ENCODE peak calls at places on chromosome 1, in eight cellular contexts. G is stimulated activated CD4-positive, alpha-beta T cell treated with anti-CD3 and anti-CD28 coated beads, Interleukin-15, amount 100 ng/mL, for 1 hour; N is stimulated activated naive CD4-positive, alpha-beta T cell treated with Interleukin-2 at 50 U/mL for 16 hours; I is astrocyte of the spinal cord; D is stimulated activated CD8-positive, alpha-beta memory T cell treated with anti-CD3 and anti-CD28 coated beads, Interleukin-7, amount 100 ng/mL, for 24 hours; A is NCI-H510A treated with DMSO at 0.1 percent for 48 hours; H is NCI-H345; E is OCI-LY7. L is an unnamed sample.

GRCh38 chr1:37234941-37235418 is 200.7 kb upstream of the GRIK3 start:
- DNase-seq in A (no peak), G (no peak), N (no peak), I (no peak), E (no peak), H (no peak), D (no peak), L (peak; percentile 82)

GRCh38 chr1:218302155-218302554 is 17.1 kb downstream of the RRP15 start:
- DNase-seq in N (no peak), A (no peak), G (no peak), H (no peak), D (no peak), I (no peak), E (no peak), L (no peak)

GRCh38 chr1:41870076-41870562 is 48.6 kb downstream of the HIVEP3 start:
- DNase-seq in E (no peak), A (no peak), N (no peak), I (peak; percentile 64), D (no peak), G (no peak), H (no peak), L (no peak)

GRCh38 chr1:60697204-60697994 is 385.0 kb upstream of the NFIA start:
- DNase-seq in H (no peak), N (no peak), I (peak; percentile 3), A (no peak), D (no peak), G (no peak), E (no peak), L (no peak)

GRCh38 chr1:174789399-174789798 is 210.3 kb upstream of the CACYBP start:
- DNase-seq in I (peak; percentile 91), G (no peak), H (no peak), A (no peak), E (no peak), D (no peak), N (no peak), L (no peak)

GRCh38 chr1:9294440-9294773 is 1.7 kb downstream of the SPSB1 start:
- DNase-seq in H (no peak), I (peak; percentile 88), D (no peak), G (no peak), N (peak; percentile 8), A (no peak), E (peak; percentile 38), L (no peak)

GRCh38 chr1:193321242-193321842 is 134.9 kb upstream of the B3GALT2 start:
- DNase-seq in D (no peak), H (no peak), N (no peak), G (no peak), I (peak; percentile 70), A (no peak), E (no peak), L (no peak)

GRCh38 chr1:16882995-16883394 is 12.8 kb upstream of the RNU1-2 start:
- DNase-seq in E (no peak), I (no peak), D (no peak), A (no peak), N (no peak), G (no peak), H (no peak), L (no peak)

GRCh38 chr1:245153081-245153644 is 1.6 kb upstream of the KIF26B start:
- DNase-seq in A (peak; percentile 47), E (peak; percentile 63), H (peak; percentile 77), I (peak; percentile 90), G (peak; percentile 40), D (peak; percentile 33), N (peak; percentile 56), L (peak; percentile 64)

GRCh38 chr1:53572061-53572801 is 113.0 kb downstream of the DMRTB1 start:
- DNase-seq in H (peak; percentile 93), D (no peak), A (peak; percentile 79), I (peak; percentile 36), G (no peak), N (no peak), E (no peak), L (peak; percentile 16)

GRCh38 chr1:226551299-226551698 is 2.7 kb downstream of the STUM start:
- DNase-seq in D (no peak), N (no peak), A (peak; percentile 30), I (no peak), E (no peak), G (no peak), H (peak; percentile 76), L (no peak)

GRCh38 chr1:165454211-165454610 is 9.3 kb upstream of the RXRG start:
- DNase-seq in A (no peak), D (no peak), I (no peak), H (no peak), E (no peak), G (no peak), N (no peak), L (no peak)

GRCh38 chr1:93704063-93704462 is 22.4 kb upstream of the BCAR3 start:
- DNase-seq in A (no peak), N (no peak), I (no peak), H (no peak), E (peak; percentile 79), D (no peak), G (no peak), L (peak; percentile 47)

GRCh38 chr1:177945943-177946650 is 23.8 kb downstream of the SEC16B start:
- DNase-seq in G (no peak), H (peak; percentile 55), I (peak; percentile 66), E (peak; percentile 58), A (peak; percentile 59), N (no peak), D (no peak), L (peak; percentile 61)